ENCODE peak calls at places on chromosomes 7 and 10, in nine cellular contexts. O is GM23338; G is heart left ventricle; J is CD8-positive, alpha-beta T cell; V is mesenchymal stem cell; I is HepG2; S is BJ; N is uterus; R is kidney epithelial cell. Z is an unnamed sample.
A peak's percentile ranks its signal among the peaks of the same experiment; 100 is the strongest.

GRCh38 chr7:116316838-116317612 is 106.7 kb downstream of the TES start:
- DNase-seq in I (peak; percentile 54), S (peak; percentile 93), N (peak; percentile 74), R (peak; percentile 99), V (peak; percentile 98), G (peak; percentile 48), O (no peak), J (no peak), Z (peak; percentile 10)

GRCh38 chr10:112585960-112586359 is 138.9 kb downstream of the VTI1A start:
- DNase-seq in I (no peak), S (no peak), N (no peak), V (peak; percentile 65), J (no peak), O (no peak), G (no peak), R (no peak), Z (no peak)

GRCh38 chr10:6713716-6714115 is 133.6 kb upstream of the PRKCQ start:
- DNase-seq in R (no peak), O (peak; percentile 45), V (no peak), G (no peak), J (no peak), S (no peak), N (no peak), I (no peak), Z (no peak)

GRCh38 chr7:24708244-24708643 is 49.0 kb downstream of the GSDME start:
- DNase-seq in G (no peak), R (no peak), V (no peak), S (no peak), I (no peak), N (no peak), O (no peak), J (no peak), Z (no peak)

GRCh38 chr10:83680470-83680891 is 458.8 kb upstream of the GHITM start:
- DNase-seq in S (no peak), N (no peak), J (no peak), V (no peak), I (no peak), R (no peak), G (no peak), O (no peak), Z (no peak)

GRCh38 chr7:149688836-149689590 is 84.4 kb downstream of the ZNF467 start:
- DNase-seq in I (no peak), J (no peak), R (no peak), O (no peak), V (no peak), S (no peak), N (no peak), G (no peak), Z (no peak)

GRCh38 chr7:143410523-143411004 is 1.9 kb upstream of the EPHA1 start:
- DNase-seq in O (peak; percentile 84), S (no peak), G (peak; percentile 51), N (peak; percentile 86), R (no peak), I (no peak), J (no peak), V (no peak), Z (no peak)

GRCh38 chr10:84329094-84329611 is 764 bp downstream of the CCSER2 start:
- DNase-seq in G (no peak), S (no peak), R (no peak), V (peak; percentile 75), N (peak; percentile 31), J (no peak), O (peak; percentile 60), I (peak; percentile 47), Z (peak; percentile 68)

GRCh38 chr10:74650613-74651012 is 175.8 kb upstream of the KAT6B start:
- DNase-seq in R (no peak), V (no peak), O (no peak), S (no peak), I (no peak), N (no peak), G (no peak), J (no peak), Z (no peak)

GRCh38 chr7:18408461-18408860 is 87.1 kb upstream of the HDAC9 start:
- DNase-seq in G (no peak), J (no peak), I (no peak), O (peak; percentile 66), V (peak; percentile 55), N (peak; percentile 46), S (peak; percentile 75), R (peak; percentile 56), Z (no peak)

GRCh38 chr7:29019896-29020295 is 61.8 kb upstream of the TRIL start:
- DNase-seq in N (no peak), R (no peak), O (no peak), G (peak; percentile 65), J (no peak), V (no peak), S (no peak), I (no peak), Z (no peak)

GRCh38 chr7:42210333-42210732 is 26.7 kb downstream of the GLI3 start:
- DNase-seq in S (no peak), V (no peak), N (no peak), O (no peak), G (no peak), J (no peak), R (no peak), I (no peak), Z (no peak)
- H3K27me3 ChIP-seq in S (no peaks in the 10 kb centered on the region), V (no peaks in the 10 kb centered on the region), N (no peaks in the 10 kb centered on the region), O (no peaks in the 10 kb centered on the region), G (no peaks in the 10 kb centered on the region), J (no peaks in the 10 kb centered on the region), R (no peaks in the 10 kb centered on the region), I (peaks cover 17% of the 10 kb centered on the region), Z (no peaks in the 10 kb centered on the region)

GRCh38 chr7:155524018-155524556 is 22.3 kb downstream of the CNPY1 start:
- DNase-seq in V (no peak), R (no peak), N (no peak), J (no peak), O (no peak), I (no peak), G (no peak), S (no peak), Z (no peak)
- H3K27me3 ChIP-seq in V (peaks cover 38% of the 10 kb centered on the region), R (peaks cover 3% of the 10 kb centered on the region), N (no peaks in the 10 kb centered on the region), J (no peaks in the 10 kb centered on the region), O (no peaks in the 10 kb centered on the region), I (peaks cover 70% of the 10 kb centered on the region), G (peaks cover 67% of the 10 kb centered on the region), S (peaks cover 4% of the 10 kb centered on the region), Z (no peaks in the 10 kb centered on the region)

GRCh38 chr7:5421626-5422323 is 1.9 kb downstream of the TNRC18 start:
- DNase-seq in R (no peak), O (peak; percentile 60), I (peak; percentile 93), N (peak; percentile 67), J (no peak), S (no peak), V (peak; percentile 87), G (peak; percentile 66), Z (peak; percentile 78)
- H3K27me3 ChIP-seq in R (no peaks in the 10 kb centered on the region), O (peaks cover 89% of the 10 kb centered on the region), I (no peaks in the 10 kb centered on the region), N (no peaks in the 10 kb centered on the region), J (peaks cover 75% of the 10 kb centered on the region), S (no peaks in the 10 kb centered on the region), V (no peaks in the 10 kb centered on the region), G (no peaks in the 10 kb centered on the region), Z (no peaks in the 10 kb centered on the region)

GRCh38 chr7:131738066-131738465 is 181.6 kb upstream of the PODXL start:
- DNase-seq in S (no peak), N (no peak), J (no peak), V (no peak), G (no peak), R (no peak), O (peak; percentile 46), I (no peak), Z (no peak)

GRCh38 chr7:131733604-131734003 is 177.2 kb upstream of the PODXL start:
- DNase-seq in I (no peak), S (no peak), J (no peak), O (no peak), V (no peak), N (no peak), G (no peak), R (no peak), Z (no peak)

GRCh38 chr7:131735151-131735550 is 178.7 kb upstream of the PODXL start:
- DNase-seq in R (no peak), V (no peak), S (no peak), N (no peak), G (no peak), J (no peak), O (no peak), I (no peak), Z (no peak)
- H3K27me3 ChIP-seq in R (no peaks in the 10 kb centered on the region), V (peaks cover 8% of the 10 kb centered on the region), S (peaks cover 2% of the 10 kb centered on the region), N (no peaks in the 10 kb centered on the region), G (peaks cover 34% of the 10 kb centered on the region), J (no peaks in the 10 kb centered on the region), O (no peaks in the 10 kb centered on the region), I (peaks cover 23% of the 10 kb centered on the region), Z (peaks cover 4% of the 10 kb centered on the region)

GRCh38 chr7:155482511-155483183 is 24.7 kb downstream of the EN2 start:
- DNase-seq in I (no peak), V (no peak), J (peak; percentile 40), N (no peak), O (no peak), G (no peak), S (no peak), R (no peak), Z (no peak)

GRCh38 chr7:155481764-155482163 is 23.8 kb downstream of the EN2 start:
- DNase-seq in G (no peak), I (no peak), J (no peak), V (no peak), R (no peak), S (no peak), O (no peak), N (no peak), Z (no peak)

GRCh38 chr7:155484483-155485399 is 26.8 kb downstream of the EN2 start:
- DNase-seq in O (no peak), J (peak; percentile 38), S (no peak), N (no peak), G (no peak), V (no peak), I (no peak), R (no peak), Z (no peak)

GRCh38 chr7:155483245-155483644 is 25.3 kb downstream of the EN2 start:
- DNase-seq in R (no peak), V (no peak), S (no peak), O (no peak), I (no peak), G (no peak), J (no peak), N (no peak), Z (no peak)

DNA sequence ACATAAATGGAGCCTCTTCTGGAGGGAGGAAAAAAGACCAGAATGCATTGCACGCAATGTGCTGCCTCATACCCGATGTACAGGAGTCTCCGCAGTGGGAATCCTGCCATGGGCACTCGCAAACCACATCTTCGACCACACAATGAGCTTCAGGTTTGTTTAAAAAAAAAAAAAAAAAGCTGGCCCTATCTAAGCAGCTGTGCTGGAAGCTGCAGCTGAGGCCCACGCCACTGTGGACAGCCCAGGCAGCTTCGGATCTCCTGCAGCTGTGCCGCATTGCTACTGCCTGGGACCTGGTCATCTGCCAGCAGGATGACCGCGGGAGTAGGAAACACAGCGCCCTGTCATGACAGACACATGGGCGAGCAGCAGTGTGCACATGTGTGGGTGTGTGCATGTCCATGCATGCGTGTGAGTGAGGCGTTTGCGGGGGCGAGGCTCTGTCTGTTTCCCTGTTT is 26.0 kb downstream of the EN2 start:
- DNase-seq in N (no peak), G (peak; percentile 51), J (peak; percentile 34), V (no peak), I (no peak), R (no peak), S (no peak), O (no peak), Z (no peak)
- H3K27me3 ChIP-seq in N (no peaks in the 10 kb centered on the region), G (peaks cover 84% of the 10 kb centered on the region), J (no peaks in the 10 kb centered on the region), V (peaks cover 36% of the 10 kb centered on the region), I (peaks cover 72% of the 10 kb centered on the region), R (peaks cover 2% of the 10 kb centered on the region), S (no peaks in the 10 kb centered on the region), O (peaks cover 49% of the 10 kb centered on the region), Z (no peaks in the 10 kb centered on the region)